ENCODE peak calls at places on chromosomes 4 and X, in eight cellular contexts. V, C, U, F, N, Y, X and L are unnamed samples.
A peak's percentile ranks its signal among the peaks of the same experiment; 100 is the strongest.

GRCh38 chr4:174214102-174214878 is 69.2 kb downstream of the FBXO8 start:
- DNase-seq in U (no peak), V (no peak), C (no peak), Y (no peak), F (peak; percentile 29), N (peak; percentile 47), X (no peak), L (no peak)

GRCh38 chr4:3186609-3187008 is 62.4 kb upstream of the MSANTD1 start:
- DNase-seq in N (no peak), C (no peak), Y (no peak), F (no peak), V (no peak), U (no peak), X (no peak), L (no peak)

GRCh38 chr4:106414366-106414765 is 45.8 kb upstream of the GIMD1 start:
- DNase-seq in X (no peak), Y (no peak), U (no peak), F (no peak), N (no peak), C (no peak), V (no peak), L (no peak)

GRCh38 chrX:149825424-149825823 is 43.7 kb downstream of the MAGEA9 start:
- DNase-seq in F (no peak), Y (no peak), N (peak; percentile 55), U (no peak), X (peak; percentile 31), V (no peak), C (no peak), L (no peak)

GRCh38 chrX:154409222-154409871 is at the start of gene DNASE1L1:
- DNase-seq in C (peak; percentile 42), N (no peak), U (peak; percentile 5), Y (no peak), V (no peak), X (no peak), F (peak; percentile 75), L (no peak)

GRCh38 chr4:75672461-75673026 is 667 bp downstream of the G3BP2 start:
- DNase-seq in Y (peak; percentile 47), N (peak; percentile 72), X (peak; percentile 65), C (peak; percentile 25), U (peak; percentile 45), F (peak; percentile 65), V (no peak), L (peak; percentile 60)

GRCh38 chr4:86791126-86791525 is 58.1 kb downstream of the SLC10A6 start:
- DNase-seq in X (no peak), Y (no peak), F (no peak), V (no peak), U (no peak), C (no peak), N (no peak), L (no peak)

GRCh38 chr4:92885632-92886031 is 581.9 kb downstream of the GRID2 start:
- DNase-seq in F (no peak), X (no peak), N (no peak), C (no peak), U (no peak), V (no peak), Y (no peak), L (no peak)

GRCh38 chrX:345020-345925 is 26.7 kb upstream of the GTPBP6 start:
- DNase-seq in Y (no peak), C (no peak), X (no peak), V (no peak), U (no peak), F (no peak), N (no peak), L (no peak)

GRCh38 chr4:115119804-115120352 is 6.5 kb upstream of the NDST4 start:
- DNase-seq in F (no peak), U (no peak), Y (no peak), N (no peak), C (no peak), X (peak; percentile 77), V (no peak), L (no peak)

GRCh38 chr4:138669479-138670165 is 346.0 kb upstream of the NOCT start:
- DNase-seq in N (no peak), C (no peak), Y (no peak), U (no peak), X (no peak), V (peak; percentile 28), F (peak; percentile 32), L (no peak)

GRCh38 chr4:1508161-1509160 is 102.2 kb upstream of the NKX1-1 start:
- DNase-seq in N (no peak), C (no peak), Y (no peak), V (no peak), U (no peak), X (no peak), F (no peak), L (no peak)

GRCh38 chrX:149372861-149373260 is 132.2 kb downstream of the IDS start:
- DNase-seq in U (no peak), X (no peak), C (no peak), Y (no peak), N (no peak), V (no peak), F (no peak), L (no peak)

GRCh38 chr4:57071340-57071739 is 38.8 kb downstream of the IGFBP7 start:
- DNase-seq in U (no peak), N (no peak), V (no peak), C (no peak), X (no peak), F (no peak), Y (no peak), L (no peak)

GRCh38 chrX:29872831-29873230 is 342.5 kb upstream of the MAGEB2 start:
- DNase-seq in C (no peak), V (no peak), X (no peak), U (no peak), F (no peak), Y (peak; percentile 75), N (no peak), L (peak; percentile 63)

GRCh38 chr4:140703463-140703862 is 52.7 kb downstream of the TBC1D9 start:
- DNase-seq in U (no peak), V (no peak), N (no peak), C (no peak), X (no peak), F (no peak), Y (no peak), L (no peak)